ENCODE peak calls at places on chromosome 5, in five cellular contexts. H is lower lobe of right lung, W is fibroblast of lung, S is adrenal gland, O is OCI-LY7. R is an unnamed sample.

GRCh38 chr5:160508780-160509361 is 87.2 kb downstream of the PTTG1 start:
- DNase-seq in H (no peak), W (peak), S (peak), O (peak), R (peak)

GRCh38 chr5:113299591-113299990 is 135.2 kb downstream of the TSSK1B start:
- DNase-seq in H (no peak), W (no peak), S (no peak), O (no peak), R (no peak)

GRCh38 chr5:53453898-53454837 is 26.3 kb upstream of the FST start:
- DNase-seq in H (no peak), W (no peak), S (no peak), O (no peak), R (no peak)

GRCh38 chr5:89556215-89557009 is 673.4 kb upstream of the MEF2C start:
- DNase-seq in H (no peak), W (peak), S (no peak), O (no peak), R (peak)

GRCh38 chr5:58898538-58898937 is 315.7 kb downstream of the RAB3C start:
- DNase-seq in H (no peak), W (no peak), S (no peak), O (no peak), R (no peak)

GRCh38 chr5:36398137-36398536 is 96.4 kb upstream of the RANBP3L start:
- DNase-seq in H (no peak), W (peak), S (no peak), O (peak), R (no peak)

GRCh38 chr5:56358703-56359428 is 125.7 kb upstream of the ANKRD55 start:
- DNase-seq in H (no peak), W (no peak), S (peak), O (no peak), R (no peak)

GRCh38 chr5:541148-541887 is 17.1 kb upstream of the SLC9A3 start:
- DNase-seq in H (peak), W (no peak), S (no peak), O (peak), R (no peak)

GRCh38 chr5:2634399-2635176 is 116.9 kb downstream of the IRX2 start:
- DNase-seq in H (no peak), W (no peak), S (no peak), O (no peak), R (no peak)

GRCh38 chr5:77944757-77945340 is 168.7 kb upstream of the TBCA start:
- DNase-seq in H (no peak), W (no peak), S (no peak), O (no peak), R (no peak)

GRCh38 chr5:164580155-164580554 is 1074.7 kb downstream of the MAT2B start:
- DNase-seq in H (no peak), W (no peak), S (no peak), O (no peak), R (no peak)

GRCh38 chr5:172452398-172453205 is 1.7 kb downstream of the SH3PXD2B start:
- DNase-seq in H (no peak), W (peak), S (peak), O (no peak), R (no peak)

GRCh38 chr5:166369817-166370216 is 1921.6 kb upstream of the WWC1 start:
- DNase-seq in H (no peak), W (no peak), S (no peak), O (no peak), R (no peak)

GRCh38 chr5:54611290-54611951 is 93.9 kb downstream of the SNX18 start:
- DNase-seq in H (no peak), W (no peak), S (no peak), O (no peak), R (no peak)

GRCh38 chr5:151094054-151094858 is 13.4 kb upstream of the TNIP1 start:
- DNase-seq in H (no peak), W (no peak), S (no peak), O (no peak), R (no peak)

GRCh38 chr5:142613231-142613630 is 72.7 kb downstream of the FGF1 start:
- DNase-seq in H (no peak), W (peak), S (no peak), O (no peak), R (no peak)

DNA sequence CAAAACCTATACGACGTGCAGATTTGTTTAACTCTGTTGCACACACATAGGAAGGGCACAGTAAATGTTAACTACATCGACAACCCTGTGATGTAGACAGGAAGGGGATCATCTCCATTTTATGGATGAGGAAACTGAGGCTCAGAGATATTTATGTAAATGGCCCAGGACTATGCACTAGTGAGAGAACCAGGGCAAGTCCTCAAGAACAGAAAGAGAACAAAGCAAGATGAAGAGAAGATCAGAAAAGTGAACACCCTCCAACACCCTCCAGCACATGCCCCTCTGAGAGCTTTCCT is 36.3 kb downstream of the PCDHAC2 start:
- DNase-seq in H (no peak), W (no peak), S (no peak), O (no peak), R (no peak)
- H3K4me3 ChIP-seq in H (no peak), W (no peak), S (no peak), O (no peak), R (no peak)

GRCh38 chr5:45639038-45639437 is 57.1 kb downstream of the HCN1 start:
- DNase-seq in H (no peak), W (no peak), S (no peak), O (no peak), R (no peak)
- TF ChIP-seq CTCF in H (no peak), W (no peak), S (no peak), O (peak), R (no peak)

DNA sequence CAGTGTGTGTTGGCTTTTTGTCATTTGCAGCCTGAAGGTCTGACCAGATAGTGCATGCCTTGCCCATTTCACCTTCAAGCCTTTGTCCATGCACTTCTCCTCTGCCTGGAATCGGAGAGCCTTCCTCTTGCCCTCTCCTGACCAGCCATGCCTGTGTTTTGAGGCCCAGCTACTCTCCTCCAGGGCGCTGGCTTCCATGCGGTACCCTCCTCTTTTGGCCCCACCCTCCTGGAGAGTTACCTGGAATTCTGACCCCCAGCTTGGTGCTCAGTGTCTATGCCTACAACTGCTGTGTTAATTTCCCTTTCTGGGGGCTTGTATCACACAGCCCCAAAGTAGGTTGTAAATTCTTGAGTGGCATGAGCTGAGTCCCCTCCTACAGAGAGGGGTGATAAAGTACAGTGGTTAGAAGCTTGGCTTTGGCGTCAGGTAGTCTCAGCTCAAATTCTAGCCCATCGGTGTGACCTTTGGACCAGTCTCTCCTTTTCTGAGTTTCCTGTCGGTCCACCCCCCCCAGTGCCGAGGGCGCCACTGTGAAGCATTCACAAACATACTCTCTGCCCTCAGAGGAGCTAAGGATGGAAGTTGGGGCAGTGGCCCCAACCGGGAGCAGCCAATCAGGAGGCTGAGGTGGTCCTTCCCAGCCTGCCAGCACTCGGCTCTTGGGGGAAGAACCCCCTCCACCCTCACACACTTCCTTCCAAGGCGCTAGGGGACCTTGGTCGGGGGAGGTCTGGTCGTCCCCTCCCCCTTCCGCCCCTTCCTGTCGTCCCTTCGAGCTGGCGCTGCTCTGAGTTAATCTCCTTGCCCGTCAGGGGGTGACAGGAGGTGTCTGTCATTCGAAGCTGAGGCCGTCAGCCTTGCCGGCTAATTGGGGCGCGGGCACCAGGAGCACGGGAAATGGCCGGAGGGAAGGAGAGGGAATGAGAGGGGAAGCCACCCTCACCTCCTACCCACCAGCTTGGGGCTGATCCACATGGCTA is 52.9 kb downstream of the CXXC5 start:
- DNase-seq in H (no peak), W (no peak), S (no peak), O (peak), R (no peak)
- H3K4me3 ChIP-seq in H (no peak), W (no peak), S (no peak), O (no peak), R (no peak)

DNA sequence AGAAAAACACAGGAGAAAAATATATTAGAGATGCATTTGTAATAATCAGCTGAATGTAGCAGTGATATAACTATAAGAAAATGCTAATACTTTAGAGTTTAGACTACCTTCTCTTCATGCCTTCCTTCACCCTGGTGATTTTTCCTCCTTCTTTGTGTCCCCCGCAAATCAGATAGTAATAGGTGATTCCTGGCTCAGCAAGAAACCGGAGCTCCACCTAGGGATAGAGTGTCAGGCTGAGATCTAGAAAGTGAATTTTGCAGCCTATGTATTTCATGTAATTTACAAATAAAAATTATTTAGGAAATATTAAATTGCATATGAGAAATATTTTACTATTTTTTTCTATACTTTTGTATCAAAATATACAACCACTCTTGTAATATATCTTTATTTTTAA is 109.8 kb upstream of the ST8SIA4 start:
- DNase-seq in H (no peak), W (no peak), S (no peak), O (peak), R (no peak)
- TF ChIP-seq CTCF in H (no peak), W (no peak), S (no peak), O (peak), R (no peak)

GRCh38 chr5:131355972-131356528 is 92.2 kb downstream of the CDC42SE2 start:
- DNase-seq in H (no peak), W (peak), S (no peak), O (no peak), R (no peak)
- H3K4me3 ChIP-seq in H (no peak), W (no peak), S (no peak), O (no peak), R (no peak)

GRCh38 chr5:37899037-37899436 is 59.2 kb upstream of the GDNF start:
- DNase-seq in H (no peak), W (no peak), S (no peak), O (no peak), R (no peak)

GRCh38 chr5:37905230-37905629 is 65.4 kb upstream of the GDNF start:
- DNase-seq in H (no peak), W (no peak), S (no peak), O (no peak), R (no peak)

GRCh38 chr5:37896159-37896558 is 56.3 kb upstream of the GDNF start:
- DNase-seq in H (no peak), W (no peak), S (no peak), O (no peak), R (no peak)

GRCh38 chr5:37902323-37902722 is 62.5 kb upstream of the GDNF start:
- DNase-seq in H (no peak), W (no peak), S (no peak), O (no peak), R (no peak)

GRCh38 chr5:37900692-37901091 is 60.9 kb upstream of the GDNF start:
- DNase-seq in H (no peak), W (peak), S (peak), O (peak), R (no peak)
- TF ChIP-seq CTCF in H (no peak), W (peak), S (no peak), O (no peak), R (peak)

DNA sequence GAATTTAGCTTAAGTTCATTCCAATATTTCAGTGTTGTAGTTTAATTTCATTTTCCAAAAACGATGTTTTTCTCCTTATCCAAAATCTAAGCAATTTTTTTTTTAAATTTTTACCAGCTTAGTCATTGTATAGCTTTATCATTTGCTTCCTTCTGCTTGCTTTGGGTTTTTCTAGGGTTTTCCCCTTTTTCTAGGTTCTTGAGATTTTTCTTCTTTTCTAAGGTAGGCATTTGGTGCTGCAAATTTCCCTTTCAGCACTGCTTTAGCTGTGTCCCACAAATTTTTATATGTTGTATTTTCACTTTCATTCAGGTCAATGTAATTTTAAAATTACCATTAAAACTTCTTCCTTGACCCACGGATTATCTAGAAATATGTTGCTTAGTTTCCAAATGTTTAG is 34.4 kb upstream of the CCDC112 start:
- DNase-seq in H (no peak), W (no peak), S (no peak), O (no peak), R (no peak)
- H3K4me3 ChIP-seq in H (no peak), W (no peak), S (no peak), O (no peak), R (no peak)

DNA sequence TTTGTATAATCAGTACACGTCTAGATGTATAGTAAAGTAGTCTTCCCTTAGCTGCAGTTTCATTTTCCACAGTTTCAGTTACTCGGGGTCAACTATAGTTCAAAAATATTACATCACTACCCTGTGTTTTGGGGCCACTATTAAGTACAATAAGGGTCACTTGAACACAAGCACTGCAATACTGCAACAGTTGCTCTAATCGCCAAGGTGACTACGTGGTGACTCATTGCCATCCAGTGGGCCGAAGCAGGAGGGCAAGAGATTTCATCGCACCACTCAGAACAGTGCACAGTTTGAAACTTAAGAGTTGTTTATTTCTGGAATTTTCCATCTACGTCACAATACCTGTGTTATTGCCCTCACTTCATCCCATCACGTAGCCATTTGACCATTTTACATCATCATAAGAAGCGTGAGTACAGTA is at the start of gene ARL14EPL:
- DNase-seq in H (peak), W (peak), S (peak), O (no peak), R (peak)
- TF ChIP-seq CTCF in H (peak), W (peak), S (peak), O (no peak), R (peak)